ENCODE peak calls at places on chromosomes 7 and 10, in six cellular contexts. C is left ventricle myocardium inferior, B is tibial artery, T is cardiac muscle cell, S is HepG2, G is hepatocyte. R is an unnamed sample.

GRCh38 chr10:7933757-7934156 is 115.5 kb downstream of the TAF3 start:
- DNase-seq in G (no peak), T (no peak), C (no peak), S (no peak), B (no peak), R (no peak)

GRCh38 chr7:148858489-148858888 is 25.6 kb downstream of the EZH2 start:
- DNase-seq in B (no peak), G (no peak), T (no peak), S (no peak), C (no peak), R (no peak)

GRCh38 chr10:20855398-20856038 is 41.6 kb downstream of the NEBL start:
- DNase-seq in G (peak; percentile 34), B (no peak), S (peak; percentile 28), C (no peak), T (peak; percentile 65), R (no peak)

GRCh38 chr7:44163591-44163990 is 22.5 kb upstream of the MYL7 start:
- DNase-seq in C (no peak), B (no peak), S (no peak), G (no peak), T (peak; percentile 83), R (no peak)

GRCh38 chr7:156094350-156095146 is 282.3 kb upstream of the SHH start:
- DNase-seq in C (no peak), B (no peak), T (no peak), G (no peak), S (no peak), R (no peak)

GRCh38 chr10:118793545-118793944 is 38.8 kb upstream of the CACUL1 start:
- DNase-seq in G (no peak), T (no peak), B (peak; percentile 34), C (no peak), S (no peak), R (no peak)

GRCh38 chr10:61974611-61975010 is 73.1 kb downstream of the ARID5B start:
- DNase-seq in B (peak; percentile 83), C (peak; percentile 53), G (peak; percentile 78), S (no peak), T (peak; percentile 78), R (no peak)

GRCh38 chr10:69248117-69248730 is 28.1 kb downstream of the HKDC1 start:
- DNase-seq in S (no peak), G (no peak), B (no peak), T (no peak), C (no peak), R (no peak)

GRCh38 chr7:156096806-156097538 is 284.7 kb upstream of the SHH start:
- DNase-seq in T (no peak), G (no peak), B (no peak), S (no peak), C (no peak), R (no peak)

GRCh38 chr7:143934526-143935340 is at the start of gene OR2F2:
- DNase-seq in T (peak; percentile 86), G (no peak), C (no peak), S (peak; percentile 45), B (no peak), R (no peak)

GRCh38 chr10:75417522-75417927 is 13.9 kb upstream of the LRMDA start:
- DNase-seq in S (no peak), T (no peak), G (no peak), C (no peak), B (no peak), R (no peak)

GRCh38 chr7:18469332-18469731 is 26.2 kb upstream of the HDAC9 start:
- DNase-seq in C (no peak), T (no peak), S (no peak), B (no peak), G (no peak), R (no peak)

GRCh38 chr10:98632456-98633150 is 185.9 kb upstream of the HPS1 start:
- DNase-seq in G (no peak), C (no peak), T (no peak), S (no peak), B (no peak), R (no peak)

GRCh38 chr10:6716521-6716920 is 136.4 kb upstream of the PRKCQ start:
- DNase-seq in S (no peak), C (no peak), G (no peak), T (peak; percentile 19), B (no peak), R (no peak)

GRCh38 chr10:113993489-113993932 is 50.2 kb upstream of the ADRB1 start:
- DNase-seq in G (no peak), T (peak; percentile 17), B (peak; percentile 26), S (no peak), C (peak; percentile 55), R (no peak)

GRCh38 chr7:124843336-124843735 is 77.7 kb upstream of the GPR37 start:
- DNase-seq in S (no peak), T (no peak), G (no peak), C (no peak), B (no peak), R (no peak)

GRCh38 chr10:101974091-101974799 is 81.7 kb downstream of the ARMH3 start:
- DNase-seq in G (no peak), S (no peak), B (no peak), T (no peak), C (no peak), R (no peak)

GRCh38 chr10:91643700-91644099 is 10.8 kb upstream of the PPP1R3C start:
- DNase-seq in S (peak; percentile 24), T (peak; percentile 21), B (no peak), G (no peak), C (no peak), R (no peak)

GRCh38 chr7:13835442-13835841 is 154.0 kb downstream of the ETV1 start:
- DNase-seq in B (no peak), G (no peak), S (no peak), T (no peak), C (no peak), R (no peak)

GRCh38 chr7:26329520-26330269 is 38.0 kb downstream of the SNX10 start:
- DNase-seq in C (peak; percentile 33), G (no peak), B (peak; percentile 48), T (no peak), S (no peak), R (no peak)

GRCh38 chr10:6203331-6204062 is 765 bp downstream of the PFKFB3 start:
- DNase-seq in G (peak; percentile 87), B (peak; percentile 52), T (peak; percentile 64), S (no peak), C (peak; percentile 67), R (peak; percentile 45)

GRCh38 chr10:100520811-100521210 is 1.1 kb upstream of the SEC31B start:
- DNase-seq in G (no peak), T (peak; percentile 48), B (no peak), S (no peak), C (no peak), R (no peak)

GRCh38 chr7:140898794-140899548 is 25.8 kb downstream of the BRAF start:
- DNase-seq in T (peak; percentile 3), C (no peak), S (no peak), B (no peak), G (no peak), R (no peak)

DNA sequence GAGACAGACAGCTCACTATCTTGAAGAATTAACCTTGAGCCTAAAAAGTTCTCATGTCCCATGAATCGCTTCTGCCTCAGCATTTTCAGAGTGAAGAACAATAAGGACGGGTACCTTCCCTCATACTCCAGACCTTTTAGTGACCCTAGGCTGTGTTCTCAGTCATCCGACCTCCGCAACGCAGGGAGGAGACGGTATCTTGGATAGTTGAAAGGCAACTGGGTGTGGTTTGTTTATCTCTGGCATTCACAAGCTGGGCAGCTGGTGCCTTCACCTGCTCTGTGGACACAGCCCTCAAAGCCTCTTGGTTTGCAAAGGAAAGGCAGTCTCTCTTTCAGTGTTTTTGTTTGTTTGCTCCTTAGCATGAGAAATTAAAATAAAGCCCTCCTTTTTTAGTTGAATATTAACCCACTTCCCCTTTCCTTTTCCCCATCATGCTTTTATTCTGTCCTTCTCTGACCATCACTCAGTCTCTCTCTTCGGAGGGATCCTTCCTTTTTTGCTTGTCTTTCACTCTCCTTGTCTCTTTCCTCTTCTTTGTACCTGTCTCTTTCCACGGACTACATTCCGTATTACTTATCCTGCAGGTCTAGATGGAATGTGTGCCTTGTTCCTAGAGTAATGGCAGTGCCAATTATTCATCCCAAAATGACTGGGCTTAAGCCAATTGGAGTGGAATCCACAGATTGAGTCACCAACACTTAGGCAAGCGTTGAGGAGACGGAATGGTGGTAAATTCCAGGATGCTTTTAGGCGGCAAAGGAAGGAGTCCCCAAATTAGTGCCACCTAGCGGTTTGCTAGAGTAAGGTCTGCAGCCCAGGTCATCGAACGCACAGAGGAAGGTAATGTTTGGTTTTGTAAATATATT is 45.8 kb downstream of the PRR15 start:
- DNase-seq in T (peak; percentile 76), B (no peak), G (peak; percentile 61), C (no peak), S (peak; percentile 30), R (no peak)
- H3K9me3 ChIP-seq in T (no peaks in the 10 kb centered on the region), B (no peaks in the 10 kb centered on the region), G (no peaks in the 10 kb centered on the region), C (no peaks in the 10 kb centered on the region), S (no peaks in the 10 kb centered on the region), R (no peaks in the 10 kb centered on the region)

GRCh38 chr10:129494740-129495139 is 27.7 kb downstream of the MGMT start:
- DNase-seq in B (no peak), T (no peak), G (no peak), C (no peak), S (no peak), R (no peak)

GRCh38 chr10:129495697-129496096 is 28.7 kb downstream of the MGMT start:
- DNase-seq in G (no peak), B (no peak), S (no peak), T (no peak), C (no peak), R (no peak)

GRCh38 chr10:129496995-129497394 is 30.0 kb downstream of the MGMT start:
- DNase-seq in G (no peak), C (no peak), B (no peak), T (no peak), S (no peak), R (no peak)

GRCh38 chr10:129491123-129491734 is 24.2 kb downstream of the MGMT start:
- DNase-seq in G (no peak), S (no peak), C (no peak), B (no peak), T (peak; percentile 9), R (no peak)

GRCh38 chr10:129494176-129494575 is 27.1 kb downstream of the MGMT start:
- DNase-seq in S (no peak), C (no peak), T (no peak), B (no peak), G (no peak), R (no peak)
- H3K9me3 ChIP-seq in S (peaks cover 44% of the 10 kb centered on the region), C (peaks cover 35% of the 10 kb centered on the region), T (no peaks in the 10 kb centered on the region), B (no peaks in the 10 kb centered on the region), G (peaks cover 13% of the 10 kb centered on the region), R (peaks cover 8% of the 10 kb centered on the region)

DNA sequence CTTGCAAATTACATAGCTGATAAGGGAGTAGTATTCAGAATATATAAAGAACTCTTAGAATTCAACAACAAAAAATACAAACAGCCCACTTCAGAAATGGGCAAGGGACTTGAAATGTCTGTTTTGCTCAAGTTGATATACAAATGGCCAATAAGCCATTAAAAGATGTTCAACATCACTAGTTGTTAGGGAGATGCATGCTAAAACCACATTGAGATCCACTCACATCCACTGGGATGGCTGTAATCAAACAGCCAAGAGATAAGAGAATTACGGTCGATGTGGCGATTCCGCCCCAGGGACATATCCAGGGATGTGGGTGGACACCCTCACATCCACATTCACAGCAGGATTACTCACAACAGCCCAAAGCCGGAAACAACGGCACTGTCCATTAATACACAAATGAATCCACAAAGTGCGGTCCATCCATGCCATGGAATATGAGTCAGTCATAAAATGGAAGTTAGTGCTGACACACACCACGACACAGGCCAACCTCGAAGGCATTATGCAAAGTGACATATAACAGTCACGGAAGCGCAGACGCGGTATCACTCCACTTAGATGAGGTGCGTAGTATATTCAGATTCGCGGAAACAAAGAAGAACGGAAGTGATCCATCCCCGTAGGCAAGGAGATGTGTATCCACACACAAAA is 227.8 kb downstream of the DNAJB6 start:
- DNase-seq in C (no peak), T (peak; percentile 14), G (no peak), S (no peak), B (no peak), R (no peak)
- H3K9me3 ChIP-seq in C (no peaks in the 10 kb centered on the region), T (no peaks in the 10 kb centered on the region), G (no peaks in the 10 kb centered on the region), S (no peaks in the 10 kb centered on the region), B (no peaks in the 10 kb centered on the region), R (no peaks in the 10 kb centered on the region)

GRCh38 chr10:25206693-25207414 is 32.1 kb downstream of the GPR158 start:
- DNase-seq in T (peak; percentile 11), C (no peak), S (no peak), B (no peak), G (no peak), R (no peak)
- H3K9me3 ChIP-seq in T (no peaks in the 10 kb centered on the region), C (peaks cover 4% of the 10 kb centered on the region), S (no peaks in the 10 kb centered on the region), B (no peaks in the 10 kb centered on the region), G (no peaks in the 10 kb centered on the region), R (no peaks in the 10 kb centered on the region)

R was measured in T-helper 17 cell.